ENCODE peak calls at places on chromosomes 11 and 22, in nine cellular contexts. N is T-helper 2 cell; V is A549; Y is activated CD8-positive, alpha-beta T cell treated with anti-CD3 and anti-CD28 coated beads for 36 hours; G is activated T-helper 1 cell treated with anti-CD3 and anti-CD28 coated beads, Interleukin-12 subunit alpha, Interleukin-12 subunit beta, Interleukin-2, Interleukin-4 antibody, amounts not matched to agents 30 ng/mL and 10 ng/mL and 1 ng/mL, durations not matched to agents 14 hours and 24 hours and 36 hours; I is nucleus accumbens; Q is vagina; P is activated T-cell treated with anti-CD3 and anti-CD28 coated beads, Interleukin-2, amount 50 U/mL, for 4 hours; C is osteocyte. T is an unnamed sample.
A peak's percentile ranks its signal among the peaks of the same experiment; 100 is the strongest.

GRCh38 chr22:44479662-44480061 is 18.4 kb downstream of the RTL6 start:
- DNase-seq in N (no peak), V (no peak), Y (no peak), G (no peak), I (no peak), Q (no peak), P (no peak), C (no peak), T (no peak)

GRCh38 chr11:63762662-63763505 is 5.7 kb downstream of the ZFTA start:
- DNase-seq in N (no peak), V (no peak), Y (no peak), G (no peak), I (peak; percentile 63), Q (no peak), P (no peak), C (no peak), T (no peak)

GRCh38 chr22:43508489-43508888 is 96.7 kb downstream of the MPPED1 start:
- DNase-seq in N (no peak), V (no peak), Y (no peak), G (no peak), I (no peak), Q (no peak), P (no peak), C (no peak), T (no peak)

GRCh38 chr11:61959026-61959608 is 8.3 kb downstream of the FTH1 start:
- DNase-seq in N (no peak), V (no peak), Y (no peak), G (no peak), I (no peak), Q (no peak), P (no peak), C (no peak), T (no peak)

GRCh38 chr22:32020117-32020516 is 22.9 kb upstream of the SLC5A1 start:
- DNase-seq in N (no peak), V (peak; percentile 22), Y (no peak), G (no peak), I (no peak), Q (no peak), P (no peak), C (no peak), T (no peak)

GRCh38 chr11:3123761-3124733 is 41.1 kb downstream of the OSBPL5 start:
- DNase-seq in N (no peak), V (peak; percentile 70), Y (no peak), G (no peak), I (peak; percentile 55), Q (no peak), P (no peak), C (no peak), T (no peak)

GRCh38 chr22:36510966-36511881 is 4.4 kb upstream of the FOXRED2 start:
- DNase-seq in N (no peak), V (peak; percentile 55), Y (peak; percentile 62), G (no peak), I (no peak), Q (no peak), P (peak; percentile 24), C (no peak), T (peak; percentile 58)

GRCh38 chr11:12675951-12676711 is 1.9 kb downstream of the TEAD1 start:
- DNase-seq in N (no peak), V (no peak), Y (no peak), G (no peak), I (no peak), Q (no peak), P (no peak), C (no peak), T (no peak)

GRCh38 chr11:19806251-19806650 is 93.6 kb downstream of the NAV2 start:
- DNase-seq in N (no peak), V (no peak), Y (no peak), G (no peak), I (no peak), Q (no peak), P (no peak), C (no peak), T (no peak)

GRCh38 chr11:85137597-85137996 is 489.5 kb downstream of the DLG2 start:
- DNase-seq in N (no peak), V (no peak), Y (no peak), G (no peak), I (no peak), Q (no peak), P (no peak), C (no peak), T (no peak)

GRCh38 chr22:24427500-24428164 is at the start of gene ADORA2A:
- DNase-seq in N (peak; percentile 84), V (no peak), Y (peak; percentile 97), G (peak; percentile 71), I (no peak), Q (no peak), P (peak; percentile 79), C (no peak), T (peak; percentile 79)

T was measured in stimulated activated effector memory CD8-positive, alpha-beta T cell treated with anti-CD3 and anti-CD28 coated beads, Interleukin-12 subunit alpha, Interleukin-12 subunit beta, amount 100 ng/mL, for 72 hours.